ENCODE peak calls at places on chromosomes 7 and 10, in ten cellular contexts. L, A, U, G, M, V, C, F, Y and K are unnamed samples.

GRCh38 chr7:23471090-23471859 is 984 bp upstream of the IGF2BP3 start:
- DNase-seq in L (no peak), V (peak), F (peak), M (peak), G (no peak), C (peak), U (no peak), A (peak), Y (peak), K (peak)

GRCh38 chr10:36526045-36526444 is 599.4 kb upstream of the ANKRD30A start:
- DNase-seq in Y (no peak), F (no peak), A (no peak), C (no peak), M (no peak), G (no peak), L (no peak), V (no peak), U (no peak), K (no peak)

GRCh38 chr10:63528084-63528744 is 7.0 kb downstream of the REEP3 start:
- DNase-seq in V (no peak), A (no peak), G (no peak), F (no peak), U (no peak), C (no peak), L (no peak), M (no peak), Y (no peak), K (no peak)

GRCh38 chr7:122068999-122069398 is 75.0 kb downstream of the AASS start:
- DNase-seq in V (no peak), L (no peak), U (no peak), G (no peak), F (no peak), M (no peak), C (no peak), A (no peak), Y (no peak), K (no peak)

GRCh38 chr7:18276380-18276779 is 219.2 kb upstream of the HDAC9 start:
- DNase-seq in Y (no peak), C (no peak), G (no peak), U (no peak), M (no peak), L (no peak), V (no peak), A (no peak), F (no peak), K (no peak)

GRCh38 chr10:133157662-133158436 is 2.2 kb upstream of the KNDC1 start:
- DNase-seq in C (no peak), M (no peak), L (no peak), F (no peak), G (no peak), V (no peak), A (peak), U (no peak), Y (peak), K (no peak)

GRCh38 chr10:30068482-30069223 is 9.3 kb upstream of the JCAD start:
- DNase-seq in M (no peak), G (no peak), Y (no peak), A (no peak), C (no peak), V (no peak), U (no peak), F (no peak), L (no peak), K (no peak)

GRCh38 chr7:122304604-122304975 is at the start of gene FEZF1:
- DNase-seq in L (no peak), G (no peak), U (no peak), M (no peak), A (peak), Y (no peak), V (no peak), C (no peak), F (no peak), K (no peak)

GRCh38 chr7:139993169-139993568 is 69.6 kb downstream of the PARP12 start:
- DNase-seq in M (no peak), G (no peak), U (no peak), V (no peak), C (no peak), Y (no peak), A (no peak), F (no peak), L (no peak), K (no peak)

GRCh38 chr7:142440219-142441073 is 182.6 kb upstream of the PRSS58 start:
- DNase-seq in C (no peak), Y (no peak), U (no peak), F (peak), G (peak), L (no peak), A (no peak), M (peak), V (no peak), K (no peak)

GRCh38 chr7:146647444-146647843 is 530.8 kb downstream of the CNTNAP2 start:
- DNase-seq in F (no peak), G (no peak), A (no peak), U (no peak), Y (no peak), L (no peak), M (no peak), C (no peak), V (no peak), K (no peak)

GRCh38 chr7:74312418-74313021 is 23.3 kb downstream of the CLIP2 start:
- DNase-seq in U (no peak), A (no peak), F (no peak), L (no peak), Y (no peak), M (no peak), G (no peak), C (no peak), V (no peak), K (no peak)

GRCh38 chr10:114403545-114404161 is 649 bp downstream of the AFAP1L2 start:
- DNase-seq in V (peak), L (no peak), F (no peak), A (peak), M (no peak), Y (peak), C (no peak), G (no peak), U (no peak), K (peak)

GRCh38 chr10:103584216-103585010 is 90.9 kb downstream of the NEURL1 start:
- DNase-seq in A (no peak), M (no peak), Y (no peak), V (no peak), U (peak), F (no peak), C (no peak), L (no peak), G (no peak), K (no peak)

GRCh38 chr10:49569031-49569765 is 30.3 kb upstream of the ERCC6 start:
- DNase-seq in L (peak), Y (no peak), M (peak), F (peak), C (no peak), G (no peak), V (no peak), U (no peak), A (no peak), K (no peak)

GRCh38 chr7:72042855-72043254 is 369.3 kb downstream of the CALN1 start:
- DNase-seq in F (no peak), L (no peak), M (no peak), C (no peak), G (peak), A (no peak), U (no peak), Y (no peak), V (no peak), K (no peak)

GRCh38 chr7:151088856-151089699 is 2.8 kb downstream of the AGAP3 start:
- DNase-seq in Y (peak), C (no peak), A (no peak), G (no peak), U (no peak), V (no peak), M (peak), L (no peak), F (peak), K (no peak)

GRCh38 chr10:20890491-20891337 is 6.4 kb downstream of the NEBL start:
- DNase-seq in L (no peak), G (no peak), V (no peak), Y (no peak), C (no peak), U (no peak), F (peak), M (peak), A (no peak), K (no peak)

GRCh38 chr7:30413864-30414263 is 64.7 kb downstream of the NOD1 start:
- DNase-seq in F (no peak), G (no peak), C (no peak), A (no peak), V (no peak), L (no peak), M (no peak), Y (no peak), U (no peak), K (no peak)

GRCh38 chr10:131963811-131964210 is 17.9 kb downstream of the BNIP3 start:
- DNase-seq in G (no peak), U (no peak), C (no peak), F (no peak), A (no peak), V (no peak), L (no peak), M (no peak), Y (no peak), K (no peak)

GRCh38 chr10:128563387-128563786 is 437.2 kb upstream of the MKI67 start:
- DNase-seq in L (no peak), C (no peak), F (no peak), M (no peak), G (no peak), U (no peak), Y (no peak), A (no peak), V (no peak), K (no peak)

GRCh38 chr10:129678186-129678585 is 211.1 kb downstream of the MGMT start:
- DNase-seq in M (no peak), A (no peak), V (no peak), U (no peak), F (no peak), Y (no peak), G (no peak), L (no peak), C (no peak), K (no peak)

GRCh38 chr10:442209-442608 is 247.3 kb downstream of the DIP2C start:
- DNase-seq in L (no peak), C (no peak), Y (no peak), G (no peak), V (no peak), M (no peak), U (no peak), A (no peak), F (no peak), K (no peak)

GRCh38 chr10:99539820-99540219 is 7.1 kb downstream of the NKX2-3 start:
- DNase-seq in A (no peak), G (no peak), U (no peak), F (no peak), L (no peak), V (no peak), Y (no peak), M (no peak), C (no peak), K (no peak)

GRCh38 chr7:41603985-41604384 is 98.9 kb downstream of the INHBA start:
- DNase-seq in C (no peak), L (no peak), Y (no peak), V (no peak), G (no peak), F (no peak), U (no peak), M (no peak), A (no peak), K (no peak)

DNA sequence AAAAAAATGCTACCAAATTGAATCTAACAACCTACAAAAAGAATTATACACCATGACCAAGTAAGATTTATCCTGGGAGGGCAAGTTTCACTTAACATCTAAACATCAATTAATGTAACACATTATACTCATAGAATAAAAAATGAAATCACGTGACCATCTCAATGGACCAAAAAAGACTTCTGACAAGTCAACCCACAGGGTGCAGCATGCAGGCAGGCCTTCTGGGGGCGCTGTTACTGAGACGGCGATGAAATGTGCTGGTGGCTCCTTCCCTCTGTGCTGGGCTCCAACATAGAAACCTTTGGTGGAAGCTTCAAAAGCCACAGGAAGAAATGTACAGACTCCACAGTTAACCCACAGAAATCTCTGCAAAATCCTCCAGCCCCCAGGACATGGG is 103.1 kb downstream of the INHBA start:
- DNase-seq in M (no peak), Y (peak), L (no peak), U (no peak), G (no peak), A (peak), F (no peak), C (no peak), V (no peak), K (no peak)
- TF ChIP-seq CTCF in M (peak), Y (peak), L (no peak), U (no peak), G (no peak), A (peak), F (no peak), C (peak), V (no peak), K (peak)

DNA sequence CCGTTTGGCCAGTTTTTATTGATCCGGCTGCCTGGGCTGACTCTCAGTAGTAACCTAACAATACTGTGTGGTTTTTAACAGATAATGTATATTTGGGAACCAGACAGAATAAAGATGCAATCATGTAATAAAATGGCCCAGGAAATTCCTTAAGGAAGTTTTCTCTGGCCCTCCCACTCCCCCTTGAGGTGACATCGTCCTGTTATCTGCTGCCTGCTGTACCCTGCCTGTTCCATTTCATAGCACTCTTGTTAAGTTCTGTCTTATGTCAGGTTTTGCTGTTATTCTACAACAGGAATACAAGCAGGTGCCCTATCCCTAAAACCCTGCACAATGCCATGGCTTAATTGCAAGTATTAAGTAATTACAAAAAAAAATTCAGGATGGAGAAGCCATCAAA is 12.5 kb downstream of the ITGB8 start:
- DNase-seq in C (no peak), Y (no peak), L (no peak), M (no peak), U (no peak), V (peak), F (no peak), G (no peak), A (no peak), K (no peak)
- TF ChIP-seq CTCF in C (no peak), Y (no peak), L (no peak), M (peak), U (no peak), V (peak), F (peak), G (peak), A (peak), K (peak)

DNA sequence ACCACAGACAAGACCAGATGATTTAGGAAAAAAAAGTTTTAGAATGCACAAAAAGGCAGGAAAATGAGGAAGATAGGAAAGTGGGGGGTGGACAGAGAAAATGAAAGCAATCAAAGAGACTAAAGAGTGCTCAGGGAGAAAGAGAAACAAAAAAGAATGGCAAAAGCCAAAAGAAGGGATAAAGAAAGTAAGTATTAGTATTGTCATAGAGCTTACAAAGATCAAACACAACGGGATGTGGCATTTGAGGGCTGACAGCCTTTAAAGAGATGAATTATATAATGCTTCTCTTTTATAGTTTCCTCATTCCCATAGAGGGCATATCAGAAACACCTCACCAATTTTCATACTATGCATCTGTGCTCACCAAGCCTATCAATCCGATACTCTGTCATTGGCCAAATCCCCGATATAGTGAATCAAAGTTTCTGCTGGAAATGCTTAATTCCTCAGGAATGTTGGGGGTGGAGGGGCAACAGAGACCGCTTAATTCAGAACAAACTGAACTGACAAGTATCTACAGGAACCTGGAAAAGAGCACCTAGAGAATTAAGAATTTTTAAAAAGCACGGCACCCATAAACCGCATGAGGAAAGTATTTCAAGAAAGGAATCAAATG is 2.7 kb downstream of the COG5 start:
- DNase-seq in L (no peak), M (no peak), A (no peak), Y (no peak), U (no peak), F (no peak), C (peak), G (no peak), V (no peak), K (no peak)
- TF ChIP-seq CTCF in L (no peak), M (no peak), A (no peak), Y (no peak), U (no peak), F (no peak), C (no peak), G (no peak), V (no peak), K (no peak)

GRCh38 chr7:148483515-148483914 is 107.1 kb upstream of the C7orf33 start:
- DNase-seq in C (no peak), L (no peak), Y (no peak), A (no peak), F (no peak), M (no peak), U (no peak), G (no peak), V (no peak), K (no peak)

GRCh38 chr7:148486937-148487336 is 103.6 kb upstream of the C7orf33 start:
- DNase-seq in Y (no peak), V (no peak), L (no peak), A (no peak), U (no peak), G (no peak), M (no peak), F (no peak), C (no peak), K (no peak)

GRCh38 chr7:148484486-148484885 is 106.1 kb upstream of the C7orf33 start:
- DNase-seq in A (no peak), U (no peak), L (no peak), G (no peak), Y (no peak), M (no peak), C (no peak), F (no peak), V (no peak), K (no peak)

GRCh38 chr7:148483941-148484340 is 106.6 kb upstream of the C7orf33 start:
- DNase-seq in V (no peak), C (no peak), Y (no peak), M (no peak), A (no peak), L (no peak), G (no peak), F (no peak), U (no peak), K (no peak)

GRCh38 chr7:148485618-148486017 is 104.9 kb upstream of the C7orf33 start:
- DNase-seq in C (no peak), M (peak), Y (no peak), V (no peak), A (no peak), L (no peak), U (no peak), F (no peak), G (no peak), K (no peak)
- TF ChIP-seq CTCF in C (peak), M (no peak), Y (no peak), V (no peak), A (no peak), L (no peak), U (no peak), F (no peak), G (no peak), K (peak)

GRCh38 chr7:12730523-12730922 is 43.1 kb downstream of the ARL4A start:
- DNase-seq in M (no peak), V (no peak), Y (no peak), A (no peak), F (no peak), C (no peak), U (no peak), G (no peak), L (no peak), K (no peak)
- TF ChIP-seq CTCF in M (no peak), V (no peak), Y (no peak), A (no peak), F (no peak), C (no peak), U (no peak), G (no peak), L (no peak), K (no peak)

GRCh38 chr10:125631806-125632205 is 51.2 kb downstream of the TEX36 start:
- DNase-seq in C (no peak), A (no peak), V (no peak), Y (no peak), M (no peak), F (no peak), L (no peak), U (no peak), G (no peak), K (no peak)

GRCh38 chr10:125628251-125629049 is 54.5 kb downstream of the TEX36 start:
- DNase-seq in V (no peak), G (no peak), L (no peak), F (no peak), A (no peak), U (no peak), C (no peak), Y (no peak), M (no peak), K (no peak)

GRCh38 chr10:125627646-125628045 is 55.3 kb downstream of the TEX36 start:
- DNase-seq in M (no peak), G (no peak), Y (no peak), A (no peak), F (no peak), V (no peak), U (no peak), L (no peak), C (no peak), K (no peak)

GRCh38 chr10:125626671-125627070 is 56.3 kb downstream of the TEX36 start:
- DNase-seq in G (no peak), L (no peak), C (no peak), M (no peak), V (no peak), A (no peak), Y (no peak), U (no peak), F (no peak), K (no peak)

GRCh38 chr10:125629758-125630376 is 53.1 kb downstream of the TEX36 start:
- DNase-seq in F (peak), C (no peak), M (peak), A (no peak), L (no peak), U (no peak), G (no peak), V (peak), Y (no peak), K (no peak)
- TF ChIP-seq CTCF in F (peak), C (peak), M (peak), A (peak), L (peak), U (peak), G (peak), V (peak), Y (peak), K (peak)

DNA sequence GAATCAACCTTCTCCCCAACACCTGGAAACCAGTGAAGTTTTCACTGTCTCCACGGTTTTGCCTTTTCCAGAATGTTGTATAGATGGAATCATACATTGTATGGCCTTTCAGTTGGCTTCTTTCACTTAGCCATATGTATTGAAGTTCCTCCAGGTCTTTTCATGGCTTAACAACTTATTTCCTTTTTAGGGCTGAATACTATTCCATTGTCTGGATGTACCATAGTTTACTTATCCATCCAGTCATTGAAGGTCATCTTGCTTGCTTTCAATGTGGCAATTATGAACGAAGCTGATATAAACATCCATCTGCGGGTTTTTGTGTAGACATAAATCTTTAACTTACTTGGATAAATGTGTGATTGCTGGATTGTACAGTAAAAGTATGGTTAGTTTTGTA is 69.2 kb upstream of the ZRANB1 start:
- DNase-seq in U (no peak), G (no peak), L (no peak), M (no peak), A (no peak), V (no peak), F (no peak), C (no peak), Y (no peak), K (no peak)
- TF ChIP-seq CTCF in U (no peak), G (no peak), L (no peak), M (no peak), A (no peak), V (no peak), F (no peak), C (no peak), Y (no peak), K (no peak)